ENCODE peak calls at places on chromosomes 4 and X, in five cellular contexts. S, B, G, H and X are unnamed samples. For H3K4me1, the result is how much of the 10 kb centered on the place peaks cover.

GRCh38 chr4:53589511-53589910 is 1.8 kb downstream of the LNX1 start:
- DNase-seq in G (no peak), H (no peak), S (no peak), B (no peak), X (no peak)

GRCh38 chrX:54492340-54492739 is 3.7 kb downstream of the FGD1 start:
- DNase-seq in G (no peak), S (no peak), B (no peak), H (no peak), X (peak)

GRCh38 chr4:103046416-103047290 is 27.1 kb upstream of the SLC9B1 start:
- DNase-seq in H (peak), S (peak), G (peak), B (no peak), X (peak)

GRCh38 chrX:94524867-94525266 is 850.9 kb downstream of the FAM133A start:
- DNase-seq in B (no peak), S (no peak), H (no peak), G (peak), X (no peak)

GRCh38 chr4:55378617-55379467 is 16.9 kb upstream of the TMEM165 start:
- DNase-seq in S (peak), G (no peak), H (no peak), B (no peak), X (no peak)

GRCh38 chrX:41002021-41002420 is 83.2 kb upstream of the USP9X start:
- DNase-seq in H (peak), S (peak), B (no peak), G (no peak), X (no peak)

GRCh38 chr4:77501851-77502250 is 103.8 kb upstream of the CXCL13 start:
- DNase-seq in S (no peak), G (no peak), H (no peak), B (no peak), X (no peak)

GRCh38 chr4:73259552-73260140 is 1.0 kb upstream of the ANKRD17 start:
- DNase-seq in G (peak), B (no peak), H (peak), S (no peak), X (no peak)

DNA sequence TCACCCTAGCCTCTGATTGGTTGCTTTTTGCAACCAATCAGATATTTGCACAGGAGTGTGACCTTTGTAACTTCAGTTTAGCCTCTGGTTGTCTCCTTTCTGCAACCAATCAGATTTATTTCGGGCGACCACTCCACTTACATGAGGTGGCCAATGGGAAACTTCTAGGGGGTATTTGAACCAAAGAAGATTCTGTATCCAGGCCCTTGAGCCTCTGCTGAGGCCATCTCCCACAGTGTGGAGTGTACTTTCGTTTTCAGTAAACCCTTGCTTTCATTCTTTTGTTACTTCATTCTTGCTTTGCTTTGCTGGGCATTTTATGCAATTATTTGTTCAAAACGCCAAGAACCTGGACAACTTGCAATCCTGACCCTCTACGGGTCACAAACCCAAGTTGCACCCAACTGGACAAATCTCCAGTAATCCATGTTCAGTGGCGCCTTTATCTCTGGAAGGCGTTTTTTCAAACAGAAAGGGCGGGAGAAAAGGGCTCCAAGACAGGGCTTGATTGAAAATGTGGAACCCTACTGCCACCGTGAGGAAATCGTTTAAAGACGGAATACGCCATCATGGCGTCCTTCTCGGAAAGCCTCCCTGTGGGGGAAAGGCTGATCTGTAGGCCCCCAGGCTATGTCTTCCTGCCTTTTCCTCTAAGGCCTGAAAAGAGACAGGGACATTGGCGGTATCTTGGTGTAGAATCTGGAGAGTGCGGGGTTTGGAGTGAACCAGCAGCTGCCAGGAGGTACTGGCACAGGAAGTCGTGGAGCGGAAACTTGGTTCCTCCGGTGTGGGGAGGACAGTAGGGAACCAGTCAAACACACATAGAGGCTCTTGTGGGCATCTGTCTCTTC is 184.6 kb downstream of the OR13H1 start:
- DNase-seq in S (peak), B (no peak), G (no peak), H (no peak), X (no peak)
- TF ChIP-seq JUN in S (no peak), B (no peak), G (no peak), H (no peak), X (no peak)

GRCh38 chrX:129678176-129678880 is 23.6 kb upstream of the APLN start:
- DNase-seq in G (no peak), H (no peak), B (no peak), S (peak), X (peak)
- H3K4me3 ChIP-seq in G (no peak), H (no peak), B (peak), S (peak), X (no peak)

DNA sequence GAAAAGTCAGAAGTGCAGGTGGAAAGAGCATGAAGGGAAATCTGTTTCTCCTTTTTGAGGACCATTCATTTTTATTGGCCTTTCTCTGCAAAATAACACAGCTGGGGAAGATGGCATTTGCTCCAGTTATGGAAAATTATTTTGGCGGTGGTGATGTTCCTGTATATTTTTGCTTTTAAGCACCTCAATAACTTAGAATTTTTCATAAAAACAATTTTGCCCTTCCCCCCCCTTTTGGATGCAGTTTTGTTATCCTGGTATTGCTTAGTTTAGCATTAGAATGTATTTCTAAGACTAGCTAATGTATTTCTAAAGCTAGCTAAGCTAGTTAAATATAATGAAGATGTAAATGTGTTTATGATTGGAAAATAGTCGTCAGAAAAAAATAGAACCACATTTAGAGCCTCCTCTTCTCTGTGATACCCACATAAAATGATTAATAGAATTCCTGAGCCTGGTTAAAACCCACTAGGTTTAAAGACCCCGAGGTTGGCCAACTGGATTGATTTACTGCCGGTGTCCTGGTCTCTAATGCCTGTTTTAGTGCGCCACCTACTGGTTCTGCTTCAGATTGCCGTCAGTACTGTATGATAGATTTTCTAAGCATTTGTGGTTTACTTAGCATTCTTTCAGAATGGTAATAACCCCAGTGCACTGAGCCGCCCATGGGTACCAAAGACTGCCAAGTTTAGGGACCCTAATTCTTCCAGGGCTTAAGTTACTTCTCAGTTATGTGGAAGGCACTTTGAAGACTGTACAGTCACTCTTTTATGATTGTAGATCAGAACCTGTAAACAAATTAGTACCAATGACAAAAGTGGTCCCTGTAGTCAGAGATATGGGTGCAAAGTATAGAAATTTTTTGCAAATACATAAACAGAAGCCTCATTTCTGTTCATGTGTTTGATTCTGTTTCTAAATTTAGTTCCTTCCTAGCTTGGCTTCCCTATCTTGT is 11.4 kb downstream of the KLF3 start:
- DNase-seq in B (no peak), G (peak), H (peak), S (peak), X (peak)
- H3K4me1 ChIP-seq in B (under half), G (under half), H (half or more), S (half or more), X (half or more)

GRCh38 chrX:30607155-30607554 is 29.6 kb upstream of the TASL start:
- DNase-seq in H (no peak), B (no peak), S (no peak), G (no peak), X (no peak)
- TF ChIP-seq JUN in H (no peak), B (no peak), S (no peak), G (no peak), X (no peak)

DNA sequence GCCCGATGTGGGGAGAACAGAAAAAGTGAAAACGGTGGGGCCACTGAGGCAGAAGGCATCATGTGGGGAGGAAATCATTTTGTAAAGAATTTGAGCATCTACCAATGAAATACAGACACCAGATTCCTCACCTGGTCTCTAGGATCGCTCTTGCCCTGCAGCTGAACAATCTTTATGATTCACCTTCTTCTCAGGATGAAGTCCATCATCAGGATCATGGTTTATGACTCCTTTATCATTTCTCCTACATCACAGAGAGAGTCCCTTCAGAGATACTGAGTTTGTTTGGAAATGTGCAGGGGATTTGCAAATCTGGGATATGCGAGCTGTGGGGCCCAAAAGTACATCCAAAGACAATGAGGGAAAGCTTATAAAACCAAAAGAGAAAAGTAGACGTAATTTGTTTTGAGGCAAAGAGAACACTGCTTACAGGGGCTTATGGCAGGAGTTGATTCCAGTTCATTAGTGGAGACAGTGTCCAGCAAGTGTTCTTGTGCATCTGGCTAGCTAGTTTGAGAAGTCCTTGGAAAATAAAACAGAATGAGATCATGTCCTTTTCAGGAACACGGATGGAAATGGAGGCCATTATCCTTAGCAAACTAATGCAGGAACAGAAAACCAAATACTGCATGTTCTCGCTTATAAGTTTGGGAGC is 15.3 kb upstream of the ANXA5 start:
- DNase-seq in H (no peak), B (no peak), G (no peak), S (no peak), X (no peak)
- H3K4me3 ChIP-seq in H (peak), B (no peak), G (no peak), S (peak), X (no peak)

DNA sequence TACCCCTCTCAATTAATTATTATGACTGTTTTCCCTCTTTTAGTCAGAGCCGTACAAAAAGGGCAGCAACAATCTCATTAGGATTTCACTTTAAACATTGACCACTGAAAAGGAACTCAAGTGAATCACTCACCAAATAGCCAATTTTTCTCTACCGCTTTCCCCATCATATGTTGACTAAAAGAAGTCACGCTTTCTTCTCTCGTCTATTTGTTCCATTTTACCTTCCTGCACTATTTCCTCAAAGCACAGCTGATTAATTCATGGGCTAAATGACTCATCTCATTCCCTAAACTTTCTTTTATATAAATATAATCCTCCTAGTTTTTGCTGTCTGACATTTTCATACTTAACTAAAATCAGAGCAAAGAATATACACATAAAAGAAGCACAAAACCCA is 8.2 kb downstream of the MID1 start:
- DNase-seq in S (no peak), H (no peak), B (no peak), G (no peak), X (peak)
- H3K4me1 ChIP-seq in S (half or more), H (under half), B (under half), G (under half), X (under half)

DNA sequence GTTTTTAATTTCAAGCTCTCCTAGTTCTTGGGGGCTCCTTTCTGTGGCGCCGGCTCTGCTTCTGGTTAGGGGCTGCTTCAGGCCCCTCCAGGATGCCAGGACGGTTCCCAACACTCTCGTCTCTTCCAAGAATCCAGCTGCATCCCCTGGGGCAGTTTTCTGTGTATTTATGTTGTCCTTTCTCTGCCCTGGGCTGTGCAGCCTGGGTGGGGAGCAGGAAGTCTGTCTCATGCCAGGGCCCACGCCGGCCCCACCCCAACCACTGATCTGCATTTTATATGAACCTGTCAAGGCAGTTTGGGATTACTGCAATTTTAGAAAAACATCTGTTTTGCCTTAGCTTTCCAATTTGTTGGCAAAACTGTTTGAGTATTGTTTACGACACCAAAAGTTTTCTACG is 14.6 kb downstream of the CTBP1 start:
- DNase-seq in B (no peak), H (no peak), G (no peak), S (no peak), X (peak)
- TF ChIP-seq JUN in B (no peak), H (no peak), G (no peak), S (no peak), X (no peak)